ENCODE peak calls at places on chromosome 20, in four cellular contexts. S, G, M and T are unnamed samples.

GRCh38 chr20:805713-806112 is 27.8 kb upstream of the FAM110A start:
- DNase-seq in S (no peak), M (no peak), G (no peak), T (no peak)

GRCh38 chr20:41185013-41185757 is 47.8 kb downstream of the PLCG1 start:
- DNase-seq in M (no peak), S (no peak), G (no peak), T (no peak)

GRCh38 chr20:4295226-4295625 is 279.9 kb upstream of the RNF24 start:
- DNase-seq in M (no peak), G (no peak), S (no peak), T (no peak)

GRCh38 chr20:35941620-35942019 is 12.7 kb downstream of the SCAND1 start:
- DNase-seq in M (no peak), G (no peak), S (no peak), T (no peak)

GRCh38 chr20:16048881-16049280 is 524.4 kb downstream of the KIF16B start:
- DNase-seq in M (no peak), G (no peak), S (no peak), T (no peak)

GRCh38 chr20:17798601-17799000 is 98.8 kb downstream of the BANF2 start:
- DNase-seq in M (no peak), S (no peak), G (no peak), T (no peak)

GRCh38 chr20:1375515-1375914 is 17.3 kb downstream of the FKBP1A start:
- DNase-seq in S (no peak), G (no peak), M (no peak), T (no peak)

GRCh38 chr20:22689246-22689645 is 104.9 kb upstream of the FOXA2 start:
- DNase-seq in M (no peak), G (no peak), S (no peak), T (no peak)

GRCh38 chr20:25669826-25670422 is 26.7 kb downstream of the ZNF337 start:
- DNase-seq in S (peak), M (peak), G (no peak), T (no peak)

GRCh38 chr20:41452226-41452625 is 85.6 kb upstream of the EMILIN3 start:
- DNase-seq in G (no peak), M (no peak), S (no peak), T (no peak)

GRCh38 chr20:48626938-48627736 is 200.7 kb downstream of the PREX1 start:
- DNase-seq in S (no peak), G (no peak), M (no peak), T (no peak)

GRCh38 chr20:57219071-57219677 is 47.3 kb downstream of the BMP7 start:
- DNase-seq in M (no peak), S (no peak), G (no peak), T (no peak)

GRCh38 chr20:52958206-52958605 is 14.0 kb upstream of the TSHZ2 start:
- DNase-seq in G (no peak), S (no peak), M (no peak), T (no peak)

GRCh38 chr20:1322511-1323245 is 6.3 kb downstream of the SDCBP2 start:
- DNase-seq in G (no peak), M (no peak), S (peak), T (peak)

GRCh38 chr20:43748274-43748673 is 21.5 kb upstream of the GTSF1L start:
- DNase-seq in M (no peak), G (no peak), S (no peak), T (no peak)

GRCh38 chr20:40683221-40683893 is 5.7 kb downstream of the MAFB start:
- DNase-seq in S (no peak), M (no peak), G (no peak), T (no peak)

GRCh38 chr20:60478533-60478932 is 520.3 kb downstream of the CDH26 start:
- DNase-seq in M (no peak), G (no peak), S (no peak), T (no peak)

GRCh38 chr20:3238616-3239025 is 369 bp downstream of the SLC4A11 start:
- DNase-seq in S (no peak), M (peak), G (no peak), T (no peak)

GRCh38 chr20:44384423-44385027 is 29.0 kb downstream of the HNF4A start:
- DNase-seq in M (peak), S (no peak), G (peak), T (no peak)

GRCh38 chr20:11993886-11994466 is 76.3 kb downstream of the BTBD3 start:
- DNase-seq in S (no peak), M (no peak), G (no peak), T (peak)

GRCh38 chr20:49270736-49271135 is 7.1 kb downstream of the ZNFX1 start:
- DNase-seq in S (no peak), M (no peak), G (no peak), T (no peak)

GRCh38 chr20:9311132-9311531 is 203.3 kb upstream of the LAMP5 start:
- DNase-seq in S (no peak), M (no peak), G (no peak), T (no peak)

GRCh38 chr20:20010639-20011500 is 6.3 kb upstream of the NAA20 start:
- DNase-seq in S (peak), M (no peak), G (no peak), T (peak)

GRCh38 chr20:20241966-20242365 is 125.9 kb upstream of the INSM1 start:
- DNase-seq in S (no peak), G (no peak), M (no peak), T (no peak)

GRCh38 chr20:4829494-4830211 is 107.9 kb downstream of the PRND start:
- DNase-seq in G (no peak), S (no peak), M (no peak), T (no peak)

GRCh38 chr20:24406251-24406650 is 63.2 kb upstream of the SYNDIG1 start:
- DNase-seq in S (no peak), M (peak), G (no peak), T (no peak)

GRCh38 chr20:48708630-48709029 is 119.2 kb downstream of the PREX1 start:
- DNase-seq in S (no peak), M (no peak), G (peak), T (no peak)

GRCh38 chr20:1331101-1331500 is 2.2 kb upstream of the SDCBP2 start:
- DNase-seq in M (no peak), S (no peak), G (no peak), T (no peak)

GRCh38 chr20:11796041-11796440 is 121.7 kb upstream of the BTBD3 start:
- DNase-seq in G (no peak), S (no peak), M (no peak), T (no peak)

GRCh38 chr20:39829255-39829654 is 859.8 kb downstream of the MAFB start:
- DNase-seq in M (no peak), S (no peak), G (no peak), T (no peak)

GRCh38 chr20:52482049-52482448 is 290.5 kb upstream of the ZFP64 start:
- DNase-seq in G (no peak), M (no peak), S (no peak), T (no peak)

GRCh38 chr20:20938599-20938998 is 167.6 kb downstream of the LINC00237 start:
- DNase-seq in G (no peak), M (no peak), S (no peak), T (no peak)

GRCh38 chr20:1786061-1786460 is 109.1 kb upstream of the SIRPA start:
- DNase-seq in G (no peak), S (no peak), M (no peak), T (no peak)

GRCh38 chr20:3461911-3462677 is 8.7 kb upstream of the ATRN start:
- DNase-seq in M (no peak), S (no peak), G (no peak), T (no peak)

GRCh38 chr20:6007094-6007528 is 46.7 kb downstream of the LRRN4 start:
- DNase-seq in S (no peak), G (no peak), M (no peak), T (no peak)

GRCh38 chr20:6006603-6006949 is 47.3 kb downstream of the LRRN4 start:
- DNase-seq in G (no peak), S (no peak), M (no peak), T (no peak)

GRCh38 chr20:6012166-6012565 is 41.7 kb downstream of the LRRN4 start:
- DNase-seq in S (no peak), G (no peak), M (no peak), T (no peak)

GRCh38 chr20:6008254-6008653 is 45.6 kb downstream of the LRRN4 start:
- DNase-seq in S (peak), M (no peak), G (peak), T (peak)

DNA sequence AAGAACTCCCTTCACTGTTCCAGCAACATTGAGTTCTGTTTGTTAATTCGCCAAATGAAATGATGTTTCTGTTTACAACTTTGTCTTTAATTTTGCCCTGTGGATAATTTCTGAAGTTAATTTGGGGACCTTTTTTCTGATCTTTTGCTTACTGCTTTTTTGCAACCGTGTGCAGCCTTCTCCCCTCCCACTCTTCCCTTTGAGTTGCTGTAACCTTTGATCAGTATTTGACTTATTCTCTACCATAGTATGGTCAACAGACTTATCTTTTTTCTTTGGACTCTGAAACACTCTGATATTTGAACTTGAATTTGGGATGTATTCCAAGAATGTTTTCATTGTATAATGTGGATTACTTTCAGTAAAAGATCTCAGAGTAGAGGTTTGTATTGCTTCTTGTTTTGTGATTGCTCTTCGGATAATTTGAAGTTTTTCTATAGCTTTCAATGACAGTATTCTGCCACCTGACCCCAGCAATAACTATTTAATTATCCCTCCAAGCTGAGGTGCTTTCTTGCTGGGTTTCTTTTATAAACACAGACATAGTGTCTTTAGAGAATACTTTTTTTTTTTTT is 46.2 kb downstream of the LRRN4 start:
- DNase-seq in M (no peak), G (no peak), S (no peak), T (no peak)
- H3K4me3 ChIP-seq in M (peak), G (peak), S (peak), T (peak)

DNA sequence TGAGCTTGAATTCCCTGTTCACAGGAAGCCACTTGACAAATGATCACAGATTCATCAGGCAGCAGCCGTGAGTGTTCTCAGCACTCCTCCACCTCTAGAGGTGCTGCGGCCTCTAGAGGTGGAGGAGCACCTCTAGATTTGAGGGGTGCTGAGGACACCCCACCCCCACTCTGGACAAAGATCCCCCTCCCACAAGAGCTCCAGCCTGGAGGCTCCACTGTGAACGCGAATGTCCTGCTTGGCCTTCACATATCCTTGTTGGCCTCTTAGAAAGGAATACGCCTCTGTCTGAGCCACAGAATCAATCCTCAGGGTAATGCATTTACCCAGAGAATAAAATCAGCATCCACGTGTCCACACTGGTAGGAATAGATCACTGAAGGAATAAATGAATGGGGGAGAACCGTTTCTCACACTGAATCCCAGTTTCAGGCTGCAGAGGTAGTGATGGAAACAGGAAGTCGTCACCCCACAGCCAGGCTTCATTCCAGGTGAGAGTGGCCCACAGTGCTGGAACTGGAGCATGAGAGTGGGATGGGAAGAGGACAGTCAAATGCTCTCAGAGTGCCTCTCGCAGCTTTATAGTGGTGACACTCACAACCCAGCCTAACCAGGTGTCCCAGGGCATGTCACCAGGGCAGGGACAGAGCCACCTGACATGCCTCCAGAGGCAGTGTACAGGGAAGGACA is 16.6 kb downstream of the NPEPL1 start:
- DNase-seq in M (no peak), S (no peak), G (peak), T (no peak)
- H3K4me3 ChIP-seq in M (no peak), S (no peak), G (no peak), T (no peak)

DNA sequence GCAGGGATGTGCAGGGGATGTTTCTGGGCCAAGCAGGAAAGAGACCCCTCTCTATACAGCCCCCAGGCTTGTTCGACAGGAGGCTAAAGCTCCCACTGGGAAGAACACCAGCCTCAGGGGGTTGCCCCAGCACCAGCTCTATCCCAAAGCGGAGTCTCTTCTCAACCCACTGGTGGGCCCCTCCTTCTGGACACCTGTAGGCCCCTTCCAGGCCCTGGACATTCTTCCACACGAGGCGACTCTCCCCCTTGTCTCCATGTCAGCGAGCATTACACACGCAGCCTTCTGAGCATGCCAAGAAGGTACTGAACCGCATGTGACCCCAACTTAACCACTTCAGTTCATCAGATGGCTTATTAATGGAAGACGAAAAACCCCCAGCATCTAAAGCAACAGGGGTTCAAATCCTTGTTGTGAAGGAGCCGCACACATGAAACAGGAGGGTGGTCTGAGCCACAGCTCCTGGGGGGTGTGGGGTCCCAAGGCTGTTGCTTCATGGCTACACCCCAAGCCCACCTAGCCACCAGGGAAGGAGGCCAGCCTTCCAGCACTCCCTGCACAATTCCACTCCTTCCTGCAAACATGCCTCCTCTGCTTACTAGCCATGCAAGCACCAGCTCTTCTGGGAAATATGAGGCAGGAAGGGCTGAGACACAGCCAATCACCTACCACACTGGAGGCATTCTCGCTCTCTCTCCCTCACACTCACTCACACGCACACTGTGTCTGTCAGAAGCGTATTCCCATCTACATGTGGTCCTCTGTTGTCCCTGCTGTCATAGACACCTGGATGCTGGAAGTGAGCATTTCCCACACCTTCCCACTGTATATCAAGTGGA is 104.6 kb downstream of the NOL4L start:
- DNase-seq in M (no peak), S (no peak), G (no peak), T (no peak)
- H3K4me3 ChIP-seq in M (no peak), S (no peak), G (peak), T (no peak)

GRCh38 chr20:61671559-61671958 is 394.1 kb downstream of the TAF4 start:
- DNase-seq in G (no peak), S (no peak), M (no peak), T (no peak)

GRCh38 chr20:61668771-61669503 is 396.7 kb downstream of the TAF4 start:
- DNase-seq in M (no peak), S (no peak), G (no peak), T (no peak)

GRCh38 chr20:61668064-61668463 is 397.6 kb downstream of the TAF4 start:
- DNase-seq in G (no peak), S (no peak), M (no peak), T (no peak)

GRCh38 chr20:61673152-61673551 is 392.5 kb downstream of the TAF4 start:
- DNase-seq in S (no peak), M (no peak), G (no peak), T (no peak)

DNA sequence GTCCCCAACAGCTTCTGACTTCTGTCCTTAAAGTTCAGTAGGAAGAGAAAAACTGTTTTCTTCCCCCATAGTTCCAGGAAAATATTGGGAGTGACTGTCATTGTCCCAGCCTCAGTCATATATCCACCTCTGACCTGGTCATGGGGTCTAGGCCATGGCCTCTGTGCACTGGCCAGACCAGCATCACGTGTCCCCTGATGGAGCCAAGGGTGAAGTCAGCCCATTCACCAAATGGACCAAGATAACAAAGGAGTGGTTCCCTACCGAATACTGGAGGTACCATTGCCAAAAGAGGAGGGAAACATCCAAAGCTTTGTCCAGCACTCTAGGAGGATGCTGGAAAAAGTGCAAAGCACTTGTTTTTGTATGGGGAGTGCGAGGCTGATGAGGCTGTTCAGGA is 395.4 kb downstream of the TAF4 start:
- DNase-seq in M (no peak), S (no peak), G (no peak), T (no peak)
- H3K4me3 ChIP-seq in M (no peak), S (no peak), G (no peak), T (no peak)

GRCh38 chr20:63491635-63492230 is 7.2 kb downstream of the EEF1A2 start:
- DNase-seq in M (no peak), S (no peak), G (no peak), T (no peak)
- H3K4me3 ChIP-seq in M (no peak), S (no peak), G (no peak), T (no peak)